ENCODE peak calls at places on chromosomes 5 and 9, in nine cellular contexts. B is endodermal cell, X is ovary, S is A549, P is GM23338, C is HCT116, O is kidney, I is cardiac muscle cell, U is WERI-Rb-1. Q is an unnamed sample.
A peak's percentile ranks its signal among the peaks of the same experiment; 100 is the strongest.

GRCh38 chr5:94908889-94909480 is 290.5 kb downstream of the SLF1 start:
- DNase-seq in B (no peak), X (no peak), S (peak; percentile 28), P (peak; percentile 68), C (peak; percentile 35), O (no peak), I (peak; percentile 64), U (peak; percentile 13), Q (peak; percentile 8)

GRCh38 chr5:82707741-82708140 is 369.5 kb downstream of the TMEM167A start:
- DNase-seq in B (no peak), X (no peak), S (no peak), P (no peak), C (no peak), O (no peak), I (no peak), U (no peak), Q (no peak)

GRCh38 chr9:81182421-81182820 is 506.9 kb downstream of the TLE1 start:
- DNase-seq in B (peak; percentile 35), X (no peak), S (no peak), P (no peak), C (no peak), O (no peak), I (no peak), U (no peak), Q (peak; percentile 16)

GRCh38 chr5:55597014-55597981 is 62.5 kb upstream of the PLPP1 start:
- DNase-seq in B (no peak), X (peak; percentile 42), S (no peak), P (no peak), C (peak; percentile 54), O (no peak), I (no peak), U (no peak), Q (no peak)

GRCh38 chr9:126625329-126626116 is 11.8 kb downstream of the LMX1B start:
- DNase-seq in B (peak; percentile 82), X (no peak), S (no peak), P (peak; percentile 57), C (no peak), O (peak; percentile 77), I (no peak), U (peak; percentile 57), Q (no peak)

GRCh38 chr5:75265731-75266130 is 29.1 kb upstream of the ANKRD31 start:
- DNase-seq in B (no peak), X (no peak), S (peak; percentile 21), P (peak; percentile 80), C (peak; percentile 37), O (no peak), I (peak; percentile 40), U (no peak), Q (peak; percentile 0)

GRCh38 chr5:168974081-168974480 is 326.9 kb downstream of the SLIT3 start:
- DNase-seq in B (no peak), X (no peak), S (no peak), P (no peak), C (no peak), O (no peak), I (no peak), U (no peak), Q (no peak)

GRCh38 chr9:68999393-69000105 is 14.4 kb downstream of the PRKACG start:
- DNase-seq in B (peak; percentile 88), X (no peak), S (peak; percentile 54), P (peak; percentile 92), C (peak; percentile 61), O (no peak), I (peak; percentile 87), U (peak; percentile 72), Q (peak; percentile 24)

GRCh38 chr5:30156156-30156555 is 1037.3 kb upstream of the CDH6 start:
- DNase-seq in B (no peak), X (no peak), S (no peak), P (no peak), C (no peak), O (no peak), I (no peak), U (no peak), Q (no peak)

GRCh38 chr9:133429641-133430161 is 7.5 kb downstream of the ADAMTS13 start:
- DNase-seq in B (peak; percentile 95), X (no peak), S (peak; percentile 88), P (peak; percentile 92), C (no peak), O (no peak), I (peak; percentile 60), U (peak; percentile 48), Q (no peak)

GRCh38 chr9:32956606-32957005 is 44.8 kb downstream of the APTX start:
- DNase-seq in B (no peak), X (no peak), S (no peak), P (no peak), C (no peak), O (no peak), I (no peak), U (no peak), Q (no peak)

GRCh38 chr9:114588150-114588663 is 638 bp downstream of the ATP6V1G1 start:
- DNase-seq in B (no peak), X (no peak), S (no peak), P (no peak), C (no peak), O (no peak), I (no peak), U (no peak), Q (no peak)

GRCh38 chr9:13719981-13720380 is 440.5 kb upstream of the MPDZ start:
- DNase-seq in B (no peak), X (no peak), S (no peak), P (no peak), C (no peak), O (no peak), I (no peak), U (no peak), Q (peak; percentile 15)

GRCh38 chr5:150158170-150158949 is 2.7 kb upstream of the PDGFRB start:
- DNase-seq in B (no peak), X (no peak), S (no peak), P (no peak), C (no peak), O (no peak), I (no peak), U (no peak), Q (no peak)

GRCh38 chr5:2901096-2901495 is 149.6 kb upstream of the IRX2 start:
- DNase-seq in B (no peak), X (no peak), S (no peak), P (no peak), C (no peak), O (no peak), I (no peak), U (no peak), Q (no peak)

GRCh38 chr9:128595471-128595870 is 43.1 kb downstream of the SPTAN1 start:
- DNase-seq in B (no peak), X (no peak), S (no peak), P (no peak), C (no peak), O (no peak), I (no peak), U (no peak), Q (no peak)
- H3K4me3 ChIP-seq in B (no peak overlapping the region), X (no peak overlapping the region), S (no peak overlapping the region), P (no peak overlapping the region), C (no peak overlapping the region), O (no peak overlapping the region), I (no peak overlapping the region), U (no peak overlapping the region), Q (no peak overlapping the region)

DNA sequence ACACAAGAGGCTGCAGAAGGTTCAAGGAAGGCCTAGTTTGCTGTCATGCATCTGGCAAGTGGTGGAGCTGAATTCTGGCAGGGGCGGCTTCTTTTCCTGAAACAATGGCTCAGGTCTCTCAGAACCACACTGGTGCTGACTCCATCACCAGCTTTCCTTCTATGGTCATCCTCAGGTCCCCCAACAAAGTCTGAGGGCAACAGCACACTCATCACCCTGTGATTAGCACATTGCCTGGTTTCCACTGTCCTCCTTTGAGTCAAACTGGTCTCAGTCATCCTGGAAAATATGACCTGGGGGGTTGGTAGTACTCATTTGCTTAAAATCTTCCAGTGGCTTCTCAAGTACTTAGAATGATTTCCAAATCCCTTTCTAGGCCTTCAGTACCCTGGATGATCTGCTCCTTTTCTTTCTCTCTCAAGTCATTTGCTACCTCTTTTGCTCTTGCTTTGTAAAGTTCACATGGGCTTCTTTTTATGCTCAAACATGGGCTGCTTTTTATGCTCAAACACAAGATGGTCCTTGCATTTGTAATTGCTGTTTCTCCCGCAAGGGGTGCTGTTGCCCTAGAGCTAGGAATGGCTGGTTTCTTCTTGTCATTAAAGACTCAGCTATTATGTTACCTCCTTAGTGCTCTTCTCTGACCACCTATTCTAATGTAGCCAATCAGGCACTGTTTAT is 144.9 kb downstream of the ALDH1A1 start:
- DNase-seq in B (peak; percentile 77), X (no peak), S (no peak), P (peak; percentile 47), C (peak; percentile 32), O (no peak), I (no peak), U (no peak), Q (no peak)
- TF ChIP-seq CTCF in B (peak; percentile 76), X (no peak), S (peak; percentile 12), P (peak; percentile 60), C (peak; percentile 74), O (peak; percentile 12), I (peak; percentile 35), U (peak; percentile 4), Q (peak; percentile 52)

DNA sequence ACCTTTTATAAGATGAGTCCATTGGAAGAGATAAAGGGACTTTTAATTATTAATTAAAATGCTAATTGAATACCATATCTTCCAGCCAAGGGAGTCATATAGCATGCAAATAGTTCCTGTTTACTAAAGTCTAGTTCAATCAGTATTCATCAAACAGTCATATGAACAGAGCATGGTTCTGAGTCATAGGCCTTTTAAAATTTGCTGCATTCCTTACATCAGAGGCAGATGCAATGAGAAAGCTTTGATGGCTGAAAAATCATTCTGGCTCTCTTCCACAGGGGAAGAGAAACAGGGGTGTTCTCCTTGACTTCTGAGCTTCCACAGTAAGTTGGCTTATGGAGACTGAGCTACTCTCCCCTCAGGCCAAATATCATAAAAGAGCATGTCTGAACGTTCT is 32.6 kb upstream of the ZCCHC9 start:
- DNase-seq in B (no peak), X (no peak), S (peak; percentile 33), P (no peak), C (peak; percentile 38), O (no peak), I (no peak), U (no peak), Q (peak; percentile 49)
- H3K27ac ChIP-seq in B (no peak overlapping the region), X (no peak overlapping the region), S (peak overlapping the region; percentile 58), P (no peak overlapping the region), C (peak overlapping the region; percentile 15), O (peak overlapping the region; percentile 7), I (no peak overlapping the region), U (no peak overlapping the region), Q (peak overlapping the region; percentile 68)

GRCh38 chr9:109497193-109498165 is 628 bp downstream of the PTPN3 start:
- DNase-seq in B (peak; percentile 67), X (no peak), S (peak; percentile 62), P (peak; percentile 28), C (no peak), O (no peak), I (peak; percentile 15), U (no peak), Q (no peak)

GRCh38 chr9:109500421-109500974 is 2.4 kb upstream of the PTPN3 start:
- DNase-seq in B (no peak), X (no peak), S (no peak), P (no peak), C (no peak), O (no peak), I (no peak), U (no peak), Q (no peak)

GRCh38 chr9:109499631-109500120 is 1.6 kb upstream of the PTPN3 start:
- DNase-seq in B (peak; percentile 77), X (peak; percentile 49), S (peak; percentile 69), P (peak; percentile 74), C (no peak), O (peak; percentile 88), I (peak; percentile 65), U (peak; percentile 80), Q (no peak)

GRCh38 chr9:109499061-109499630 is 1.0 kb upstream of the PTPN3 start:
- DNase-seq in B (no peak), X (no peak), S (no peak), P (peak; percentile 27), C (no peak), O (no peak), I (no peak), U (no peak), Q (no peak)

GRCh38 chr9:109498195-109499060 is at the start of gene PTPN3:
- DNase-seq in B (peak; percentile 73), X (peak; percentile 32), S (peak; percentile 64), P (peak; percentile 46), C (no peak), O (peak; percentile 76), I (peak; percentile 34), U (peak; percentile 21), Q (no peak)
- H3K4me3 ChIP-seq in B (peak within 1 kb of the TSS; percentile 75), X (peak within 1 kb of the TSS; percentile 37), S (peak within 1 kb of the TSS; percentile 71), P (peak within 1 kb of the TSS; percentile 69), C (peak within 1 kb of the TSS; percentile 76), O (peak within 1 kb of the TSS; percentile 71), I (peak within 1 kb of the TSS; percentile 23), U (peak within 1 kb of the TSS; percentile 44), Q (peak within 1 kb of the TSS; percentile 48)

Q was measured in AG04450.